ENCODE peak calls at places on chromosome 15, in four cellular contexts. C is MM.1S, Y is OCI-LY7, A is hepatocyte. F is an unnamed sample.

GRCh38 chr15:51619331-51620033 is 3.1 kb downstream of the DMXL2 start:
- DNase-seq in C (no peak), Y (no peak), A (no peak), F (no peak)

GRCh38 chr15:74430510-74430951 is 3.2 kb downstream of the SEMA7A start:
- DNase-seq in C (no peak), Y (no peak), A (no peak), F (no peak)

GRCh38 chr15:42691770-42692169 is 45.2 kb downstream of the CDAN1 start:
- DNase-seq in C (no peak), Y (no peak), A (no peak), F (no peak)

GRCh38 chr15:76235186-76235826 is 76.0 kb downstream of the ETFA start:
- DNase-seq in C (peak; percentile 50), Y (peak; percentile 58), A (peak; percentile 34), F (peak; percentile 67)

GRCh38 chr15:63371297-63371918 is 10.2 kb downstream of the CA12 start:
- DNase-seq in C (no peak), Y (no peak), A (no peak), F (no peak)

GRCh38 chr15:39786444-39787056 is 3.9 kb upstream of the FSIP1 start:
- DNase-seq in C (peak; percentile 63), Y (peak; percentile 63), A (peak; percentile 62), F (peak; percentile 93)

GRCh38 chr15:31212286-31212685 is 110.8 kb upstream of the TRPM1 start:
- DNase-seq in C (no peak), Y (no peak), A (no peak), F (no peak)

GRCh38 chr15:61173899-61174689 is 55.0 kb downstream of the RORA start:
- DNase-seq in C (no peak), Y (no peak), A (no peak), F (peak; percentile 13)

GRCh38 chr15:100981086-100981485 is 61.9 kb downstream of the LRRK1 start:
- DNase-seq in C (no peak), Y (peak; percentile 67), A (no peak), F (no peak)

GRCh38 chr15:66761723-66762595 is 59.9 kb downstream of the SMAD6 start:
- DNase-seq in C (no peak), Y (no peak), A (no peak), F (no peak)

GRCh38 chr15:99909914-99910313 is 176.7 kb upstream of the LYSMD4 start:
- DNase-seq in C (no peak), Y (no peak), A (peak; percentile 22), F (peak; percentile 69)

GRCh38 chr15:23026218-23026617 is 13.2 kb downstream of the TUBGCP5 start:
- DNase-seq in C (no peak), Y (no peak), A (no peak), F (no peak)

GRCh38 chr15:50182233-50183013 is 427 bp downstream of the SLC27A2 start:
- DNase-seq in C (peak; percentile 68), Y (no peak), A (peak; percentile 48), F (peak; percentile 65)

GRCh38 chr15:55741592-55742497 is 1.1 kb downstream of the PRTG start:
- DNase-seq in C (peak; percentile 16), Y (no peak), A (peak; percentile 64), F (peak; percentile 72)

GRCh38 chr15:43989938-43990337 is 163.1 kb downstream of the WDR76 start:
- DNase-seq in C (no peak), Y (no peak), A (no peak), F (no peak)

GRCh38 chr15:72599855-72600464 is 54.5 kb upstream of the GOLGA6B start:
- DNase-seq in C (peak; percentile 59), Y (peak; percentile 54), A (peak; percentile 63), F (peak; percentile 67)

GRCh38 chr15:50244153-50244552 is 21.4 kb downstream of the HDC start:
- DNase-seq in C (no peak), Y (no peak), A (no peak), F (no peak)

GRCh38 chr15:41891946-41892345 is 1.9 kb downstream of the SPTBN5 start:
- DNase-seq in C (no peak), Y (no peak), A (no peak), F (no peak)

GRCh38 chr15:68552773-68553172 is 26.0 kb upstream of the CORO2B start:
- DNase-seq in C (no peak), Y (no peak), A (no peak), F (no peak)

GRCh38 chr15:75921732-75922703 is 18.3 kb downstream of the FBXO22 start:
- DNase-seq in C (no peak), Y (peak; percentile 52), A (peak; percentile 74), F (peak; percentile 78)

GRCh38 chr15:64634576-64635485 is 140.6 kb downstream of the RBPMS2 start:
- DNase-seq in C (no peak), Y (no peak), A (peak; percentile 50), F (peak; percentile 96)
- TF ChIP-seq EZH2phosphoT487 in C (no peak), Y (no peak), A (no peak), F (no peak)

GRCh38 chr15:94987085-94987484 is 755.7 kb downstream of the MCTP2 start:
- DNase-seq in C (no peak), Y (no peak), A (no peak), F (no peak)

GRCh38 chr15:94991718-94992117 is 760.4 kb downstream of the MCTP2 start:
- DNase-seq in C (no peak), Y (no peak), A (no peak), F (no peak)
- TF ChIP-seq EZH2phosphoT487 in C (no peak), Y (no peak), A (no peak), F (no peak)

GRCh38 chr15:33425149-33425548 is 114.4 kb downstream of the RYR3 start:
- DNase-seq in C (no peak), Y (no peak), A (peak; percentile 21), F (no peak)

GRCh38 chr15:33433821-33434220 is 123.1 kb downstream of the RYR3 start:
- DNase-seq in C (no peak), Y (no peak), A (no peak), F (no peak)

DNA sequence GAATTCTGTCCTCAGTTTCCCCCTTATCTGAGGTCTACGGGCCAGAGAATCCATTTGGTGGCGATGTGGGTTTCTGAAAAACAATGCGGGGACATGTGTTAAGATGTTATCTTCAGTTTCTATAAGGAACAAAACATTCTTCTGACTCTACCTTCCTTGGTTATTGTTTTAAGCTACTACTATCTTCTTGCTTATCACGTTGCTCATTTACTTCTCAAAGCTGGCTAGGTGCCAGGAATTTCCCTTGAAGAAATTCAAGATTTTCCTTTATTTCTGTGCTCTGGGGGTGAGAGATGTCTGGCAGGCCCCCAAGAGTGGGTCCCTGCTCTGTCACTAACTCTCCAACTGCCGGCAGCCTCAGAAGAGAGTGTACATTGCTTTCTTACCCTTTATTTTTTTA is 119.8 kb downstream of the RYR3 start:
- DNase-seq in C (no peak), Y (no peak), A (no peak), F (no peak)
- TF ChIP-seq EZH2phosphoT487 in C (no peak), Y (no peak), A (no peak), F (no peak)

DNA sequence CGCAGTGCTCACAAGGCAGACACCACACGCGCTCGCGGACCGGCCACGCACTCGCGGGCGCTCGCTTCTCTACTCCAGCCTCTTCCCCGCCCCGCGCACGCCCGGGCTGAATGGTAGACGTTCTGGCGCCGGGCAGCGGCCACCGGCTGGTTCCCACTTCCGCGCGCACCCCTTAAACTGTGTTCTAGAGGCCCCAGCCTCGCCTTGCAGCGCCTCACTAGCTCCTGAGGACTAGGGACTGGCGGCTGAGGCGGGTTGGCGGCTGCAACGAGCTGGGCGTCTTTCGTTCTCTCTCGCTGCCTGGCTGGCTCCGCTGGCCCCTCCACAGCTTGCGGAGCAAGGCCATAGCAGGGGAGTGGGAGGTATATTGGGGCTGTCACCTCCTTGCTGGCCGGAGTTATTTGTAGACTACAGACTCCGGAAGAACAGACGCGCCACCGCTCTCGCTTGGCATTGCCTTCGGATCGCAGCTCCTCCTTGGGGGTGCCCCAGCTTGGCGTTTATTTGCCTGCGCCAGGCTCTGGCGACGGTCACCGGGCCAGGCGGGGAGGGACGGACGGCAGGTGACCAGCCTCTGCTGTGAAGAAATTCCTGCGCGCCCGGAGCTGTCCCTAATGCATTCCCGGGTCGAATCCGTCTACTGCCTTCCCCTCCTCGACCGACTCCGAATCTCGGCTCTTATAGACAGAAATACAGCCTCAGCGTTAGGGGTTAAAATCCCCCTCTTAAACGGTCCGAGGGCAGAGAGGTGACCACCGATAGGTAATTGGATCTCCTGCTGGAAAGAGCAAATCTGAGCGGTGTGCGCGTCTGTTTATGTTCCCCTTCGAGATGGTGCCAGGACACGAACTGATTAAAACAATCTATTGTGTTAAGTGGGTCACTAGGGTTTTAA is 1.3 kb downstream of the GREM1 start:
- DNase-seq in C (no peak), Y (no peak), A (peak; percentile 19), F (peak; percentile 63)
- TF ChIP-seq EZH2phosphoT487 in C (no peak), Y (no peak), A (no peak), F (peak; percentile 1)

DNA sequence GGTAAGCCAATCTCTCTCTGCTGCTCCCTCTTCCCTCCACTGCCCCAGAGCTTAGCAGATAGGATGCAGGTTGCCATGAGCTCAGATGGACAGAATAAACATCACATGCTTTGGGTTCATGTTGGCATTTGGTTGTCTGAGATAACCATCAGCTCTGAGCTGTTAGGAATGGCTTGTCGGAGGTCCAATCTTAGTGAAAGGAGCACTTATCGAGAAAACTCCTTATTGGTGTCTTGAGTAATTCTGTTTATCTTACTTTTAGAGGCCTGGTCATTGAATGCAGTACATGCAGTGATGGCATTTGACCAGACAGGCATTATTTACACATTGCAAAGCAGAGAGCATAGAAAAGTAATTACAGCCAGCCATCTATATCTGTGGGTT is 99.7 kb downstream of the CEMIP start:
- DNase-seq in C (no peak), Y (no peak), A (no peak), F (no peak)
- TF ChIP-seq EZH2phosphoT487 in C (no peak), Y (no peak), A (no peak), F (no peak)

GRCh38 chr15:34620122-34620521 is 36.7 kb upstream of the GOLGA8B start:
- DNase-seq in C (no peak), Y (no peak), A (no peak), F (no peak)
- TF ChIP-seq EZH2phosphoT487 in C (no peak), Y (no peak), A (no peak), F (no peak)

GRCh38 chr15:78104119-78104479 is 11.7 kb downstream of the SH2D7 start:
- DNase-seq in C (no peak), Y (no peak), A (no peak), F (no peak)

GRCh38 chr15:78102211-78102610 is 9.8 kb downstream of the SH2D7 start:
- DNase-seq in C (no peak), Y (no peak), A (no peak), F (no peak)

GRCh38 chr15:78102741-78103140 is 10.4 kb downstream of the SH2D7 start:
- DNase-seq in C (no peak), Y (no peak), A (no peak), F (no peak)

GRCh38 chr15:78104566-78105500 is 12.5 kb downstream of the SH2D7 start:
- DNase-seq in C (no peak), Y (no peak), A (no peak), F (no peak)

DNA sequence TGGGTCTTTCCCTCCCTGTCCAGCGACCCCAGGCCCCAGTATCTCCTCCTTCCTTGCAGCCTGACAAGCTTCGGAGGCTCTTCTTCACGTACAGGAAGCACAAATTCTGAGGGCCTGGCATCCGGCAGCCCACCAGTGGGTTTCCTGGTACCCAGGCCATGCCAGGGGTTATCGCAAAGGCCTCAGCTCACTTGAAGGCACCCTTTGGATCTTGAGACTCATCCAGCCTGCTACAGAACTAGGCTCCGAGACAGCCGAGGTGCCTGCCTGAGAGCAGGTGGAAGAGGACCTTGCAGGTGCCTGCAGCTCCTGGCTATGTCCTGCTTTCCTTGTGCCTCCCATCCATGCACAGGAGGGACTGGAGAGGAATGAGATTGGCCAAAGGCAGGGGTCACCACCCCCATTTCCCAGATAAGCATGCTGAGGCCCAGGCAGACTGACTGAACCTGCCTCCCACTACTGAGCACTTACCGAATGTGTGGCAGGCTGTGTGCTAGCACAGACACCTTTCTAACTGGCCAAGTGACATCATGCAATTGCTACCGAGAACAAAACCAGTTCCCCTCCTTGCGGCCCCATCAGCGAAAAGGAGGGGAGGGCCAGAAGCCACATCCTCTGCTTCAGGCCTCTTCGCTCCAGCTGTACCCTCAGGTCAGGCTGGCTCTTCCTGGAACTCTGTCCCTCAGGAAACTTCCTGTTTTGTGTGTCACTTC is 11.2 kb downstream of the SH2D7 start:
- DNase-seq in C (peak; percentile 38), Y (peak; percentile 19), A (no peak), F (no peak)
- TF ChIP-seq EZH2phosphoT487 in C (no peak), Y (no peak), A (no peak), F (no peak)